ENCODE peak calls at places on chromosomes 12 and 14, in seven cellular contexts. A is HCT116, L is GM12878, Y is SK-N-SH, D is HepG2, J is H1, K is K562. C is an unnamed sample.

GRCh38 chr14:55752580-55753365 is 172.8 kb downstream of the KTN1 start:
- DNase-seq in A (no peak), L (no peak), Y (no peak), D (no peak), J (no peak), K (no peak), C (peak)

GRCh38 chr14:79483472-79483871 is 727.8 kb downstream of the DIO2 start:
- DNase-seq in A (no peak), L (no peak), Y (no peak), D (no peak), J (no peak), K (no peak), C (no peak)

GRCh38 chr14:68789798-68790655 is 2.8 kb downstream of the ZFP36L1 start:
- DNase-seq in A (no peak), L (no peak), Y (no peak), D (no peak), J (no peak), K (no peak), C (peak)

GRCh38 chr12:41684997-41685396 is 459.7 kb downstream of the GXYLT1 start:
- DNase-seq in A (no peak), L (no peak), Y (no peak), D (no peak), J (no peak), K (no peak), C (no peak)

GRCh38 chr12:91460457-91460856 is 277.8 kb upstream of the DCN start:
- DNase-seq in A (no peak), L (no peak), Y (peak), D (no peak), J (no peak), K (no peak), C (no peak)

GRCh38 chr14:49621114-49621881 is 699 bp downstream of the MGAT2 start:
- DNase-seq in A (no peak), L (no peak), Y (peak), D (no peak), J (no peak), K (no peak), C (peak)

GRCh38 chr14:89368490-89369477 is 48.2 kb downstream of the FOXN3 start:
- DNase-seq in A (no peak), L (no peak), Y (no peak), D (peak), J (no peak), K (no peak), C (no peak)

GRCh38 chr14:74491952-74492351 is 1.2 kb downstream of the NPC2 start:
- DNase-seq in A (no peak), L (no peak), Y (no peak), D (peak), J (no peak), K (peak), C (no peak)

GRCh38 chr14:24427537-24428508 is 1.6 kb downstream of the CBLN3 start:
- DNase-seq in A (no peak), L (no peak), Y (no peak), D (peak), J (no peak), K (no peak), C (no peak)

GRCh38 chr12:54593135-54593534 is 4.7 kb upstream of the PPP1R1A start:
- DNase-seq in A (no peak), L (no peak), Y (no peak), D (no peak), J (no peak), K (no peak), C (no peak)

GRCh38 chr12:23169012-23170003 is 544.3 kb downstream of the ETNK1 start:
- DNase-seq in A (no peak), L (no peak), Y (peak), D (no peak), J (no peak), K (no peak), C (no peak)

GRCh38 chr14:37343307-37344094 is 145.8 kb downstream of the MIPOL1 start:
- DNase-seq in A (no peak), L (no peak), Y (no peak), D (no peak), J (no peak), K (no peak), C (no peak)

GRCh38 chr12:82862876-82863649 is 176.4 kb downstream of the TMTC2 start:
- DNase-seq in A (no peak), L (no peak), Y (peak), D (no peak), J (no peak), K (no peak), C (no peak)

GRCh38 chr12:91918431-91918830 is 227.2 kb downstream of the BTG1 start:
- DNase-seq in A (no peak), L (no peak), Y (no peak), D (no peak), J (no peak), K (no peak), C (no peak)

GRCh38 chr12:89710873-89711179 is 2.2 kb upstream of the ATP2B1 start:
- DNase-seq in A (no peak), L (no peak), Y (no peak), D (no peak), J (no peak), K (no peak), C (no peak)

GRCh38 chr12:56046027-56046780 is 4.5 kb downstream of the RPS26 start:
- DNase-seq in A (no peak), L (no peak), Y (no peak), D (no peak), J (no peak), K (no peak), C (no peak)

GRCh38 chr14:100653409-100653808 is 66.2 kb upstream of the BEGAIN start:
- DNase-seq in A (no peak), L (no peak), Y (peak), D (no peak), J (no peak), K (peak), C (no peak)
- TF ChIP-seq JUND in A (no peak), L (no peak), Y (no peak), D (no peak), J (no peak), K (no peak), C (no peak)

DNA sequence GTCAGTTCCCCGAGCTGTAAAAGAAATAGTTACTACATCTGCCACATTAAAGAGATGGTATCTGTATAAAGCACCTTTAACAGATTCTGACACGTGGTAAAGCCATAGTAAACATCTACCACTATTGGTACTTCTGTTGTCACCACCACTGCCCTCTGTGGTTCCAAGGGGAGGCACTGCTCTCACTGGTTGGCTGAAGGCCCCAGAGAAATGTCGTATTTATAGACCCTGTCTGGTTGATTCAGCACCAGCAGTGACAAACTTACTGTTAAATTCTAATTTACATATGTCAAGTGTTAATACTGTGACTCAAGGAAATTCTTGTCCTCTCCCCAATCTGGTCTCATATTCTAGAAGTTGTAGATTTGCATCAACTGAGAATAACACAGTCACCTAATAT is 281.1 kb downstream of the ERC1 start:
- DNase-seq in A (no peak), L (no peak), Y (no peak), D (no peak), J (no peak), K (no peak), C (no peak)
- TF ChIP-seq JUND in A (no peak), L (no peak), Y (no peak), D (no peak), J (no peak), K (no peak), C (no peak)

DNA sequence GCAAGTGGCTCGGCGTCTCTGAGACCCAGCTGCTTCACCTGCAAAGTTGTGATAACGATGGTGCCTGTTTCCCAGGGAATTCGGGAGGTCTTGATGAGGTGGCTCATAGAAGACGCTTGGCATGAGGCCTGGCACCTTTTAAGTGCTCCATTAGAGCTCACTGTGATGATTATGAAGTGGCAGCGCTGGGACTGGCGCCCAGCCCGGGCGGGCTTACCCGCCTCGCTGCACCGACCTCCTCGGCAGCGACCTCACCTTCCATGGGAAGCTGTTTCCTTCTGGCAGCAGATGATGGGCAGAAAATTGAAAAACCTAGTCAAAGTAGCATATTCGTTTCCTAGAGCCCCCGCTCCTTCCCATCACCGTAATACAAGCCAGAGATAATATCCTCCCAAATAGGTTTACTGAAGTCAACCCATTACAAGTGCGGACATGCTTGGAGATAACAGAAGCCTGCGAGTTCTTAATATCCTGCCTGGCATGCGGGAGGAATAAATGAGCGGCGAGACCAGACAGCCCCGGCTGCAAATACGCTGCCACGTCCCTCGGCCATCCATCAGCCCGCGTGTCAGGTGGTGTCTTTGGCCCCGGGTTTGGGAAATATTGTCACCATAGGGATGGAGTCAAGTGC is 35.2 kb upstream of the DLK1 start:
- DNase-seq in A (no peak), L (no peak), Y (peak), D (no peak), J (no peak), K (no peak), C (no peak)
- TF ChIP-seq JUND in A (no peak), L (no peak), Y (no peak), D (no peak), J (no peak), K (no peak), C (no peak)

GRCh38 chr14:105087963-105088811 is 23.0 kb upstream of the GPR132 start:
- DNase-seq in A (no peak), L (no peak), Y (peak), D (peak), J (no peak), K (no peak), C (no peak)
- TF ChIP-seq JUND in A (no peak), L (no peak), Y (no peak), D (no peak), J (peak), K (no peak), C (no peak)

GRCh38 chr14:32078794-32079663 is 1.9 kb downstream of the ARHGAP5 start:
- DNase-seq in A (peak), L (no peak), Y (no peak), D (peak), J (no peak), K (no peak), C (no peak)
- TF ChIP-seq JUND in A (peak), L (no peak), Y (no peak), D (no peak), J (no peak), K (no peak), C (no peak)

GRCh38 chr12:125211464-125211863 is 146.2 kb downstream of the AACS start:
- DNase-seq in A (no peak), L (no peak), Y (no peak), D (no peak), J (no peak), K (no peak), C (no peak)

GRCh38 chr12:125214289-125214688 is 149.1 kb downstream of the AACS start:
- DNase-seq in A (no peak), L (no peak), Y (no peak), D (no peak), J (no peak), K (peak), C (no peak)

GRCh38 chr12:125206757-125207156 is 141.5 kb downstream of the AACS start:
- DNase-seq in A (no peak), L (no peak), Y (no peak), D (no peak), J (no peak), K (no peak), C (no peak)

GRCh38 chr12:125208942-125209341 is 143.7 kb downstream of the AACS start:
- DNase-seq in A (no peak), L (no peak), Y (no peak), D (no peak), J (no peak), K (no peak), C (no peak)

GRCh38 chr12:125210104-125210755 is 145.0 kb downstream of the AACS start:
- DNase-seq in A (no peak), L (no peak), Y (no peak), D (no peak), J (no peak), K (no peak), C (no peak)
- TF ChIP-seq JUND in A (no peak), L (no peak), Y (no peak), D (no peak), J (no peak), K (no peak), C (no peak)

GRCh38 chr12:7503686-7504085 is at the start of gene CD163:
- DNase-seq in A (no peak), L (no peak), Y (no peak), D (no peak), J (no peak), K (no peak), C (no peak)
- TF ChIP-seq JUND in A (no peak), L (no peak), Y (no peak), D (no peak), J (no peak), K (no peak), C (no peak)

GRCh38 chr12:124545508-124546418 is 21.6 kb downstream of the NCOR2 start:
- DNase-seq in A (no peak), L (peak), Y (no peak), D (no peak), J (no peak), K (no peak), C (no peak)

GRCh38 chr12:124543591-124544310 is 23.7 kb downstream of the NCOR2 start:
- DNase-seq in A (no peak), L (no peak), Y (peak), D (no peak), J (no peak), K (no peak), C (no peak)

GRCh38 chr12:124543052-124543590 is 24.3 kb downstream of the NCOR2 start:
- DNase-seq in A (no peak), L (no peak), Y (peak), D (no peak), J (no peak), K (no peak), C (no peak)

GRCh38 chr12:124544311-124544970 is 23.0 kb downstream of the NCOR2 start:
- DNase-seq in A (no peak), L (no peak), Y (peak), D (no peak), J (no peak), K (no peak), C (no peak)

GRCh38 chr12:124544983-124545382 is 22.4 kb downstream of the NCOR2 start:
- DNase-seq in A (no peak), L (no peak), Y (no peak), D (no peak), J (no peak), K (no peak), C (no peak)
- TF ChIP-seq JUND in A (no peak), L (no peak), Y (no peak), D (no peak), J (no peak), K (no peak), C (no peak)

C was measured in T47D.